ENCODE peak calls at places on chromosomes 16 and 17, in ten cellular contexts. C, P, Y, M, Q, W, Z, G, T and D are unnamed samples.

GRCh38 chr16:67147437-67148140 is 3.2 kb downstream of the B3GNT9 start:
- DNase-seq in C (no peak), P (no peak), Y (no peak), M (no peak), Q (no peak), W (no peak), Z (no peak), G (no peak), T (no peak), D (no peak)

GRCh38 chr17:50148226-50149098 is 2.0 kb downstream of the PPP1R9B start:
- DNase-seq in C (no peak), P (peak; percentile 80), Y (peak; percentile 89), M (no peak), Q (no peak), W (peak; percentile 53), Z (peak; percentile 72), G (peak; percentile 84), T (peak; percentile 64), D (peak; percentile 61)

GRCh38 chr17:4898927-4899326 is 409 bp upstream of the C17orf107 start:
- DNase-seq in C (no peak), P (no peak), Y (no peak), M (no peak), Q (no peak), W (no peak), Z (no peak), G (no peak), T (no peak), D (no peak)

GRCh38 chr17:33178641-33179040 is 114.5 kb downstream of the ASIC2 start:
- DNase-seq in C (no peak), P (no peak), Y (no peak), M (no peak), Q (no peak), W (peak; percentile 6), Z (no peak), G (no peak), T (no peak), D (no peak)

GRCh38 chr17:12800855-12801365 is 11.6 kb downstream of the ARHGAP44 start:
- DNase-seq in C (no peak), P (no peak), Y (no peak), M (no peak), Q (no peak), W (no peak), Z (no peak), G (no peak), T (no peak), D (no peak)

GRCh38 chr17:43524945-43525575 is 21.1 kb downstream of the ETV4 start:
- DNase-seq in C (no peak), P (no peak), Y (peak; percentile 45), M (peak; percentile 66), Q (no peak), W (peak; percentile 42), Z (no peak), G (no peak), T (no peak), D (no peak)

GRCh38 chr16:4081577-4082021 is 34.6 kb downstream of the ADCY9 start:
- DNase-seq in C (no peak), P (peak; percentile 83), Y (peak; percentile 45), M (no peak), Q (no peak), W (peak; percentile 25), Z (no peak), G (no peak), T (no peak), D (no peak)

GRCh38 chr16:84218176-84218776 is 21.5 kb downstream of the KCNG4 start:
- DNase-seq in C (no peak), P (no peak), Y (no peak), M (no peak), Q (no peak), W (peak; percentile 42), Z (no peak), G (no peak), T (no peak), D (no peak)

GRCh38 chr17:40290629-40291296 is 3.1 kb downstream of the CDC6 start:
- DNase-seq in C (peak; percentile 70), P (peak; percentile 41), Y (peak; percentile 76), M (peak; percentile 98), Q (no peak), W (peak; percentile 84), Z (peak; percentile 86), G (peak; percentile 71), T (peak; percentile 71), D (no peak)
- TF ChIP-seq CTCF in C (peak; percentile 83), P (peak; percentile 20), Y (peak; percentile 76), M (peak; percentile 72), Q (peak; percentile 56), W (peak; percentile 71), Z (peak; percentile 73), G (peak; percentile 85), T (peak; percentile 65), D (peak; percentile 76)

DNA sequence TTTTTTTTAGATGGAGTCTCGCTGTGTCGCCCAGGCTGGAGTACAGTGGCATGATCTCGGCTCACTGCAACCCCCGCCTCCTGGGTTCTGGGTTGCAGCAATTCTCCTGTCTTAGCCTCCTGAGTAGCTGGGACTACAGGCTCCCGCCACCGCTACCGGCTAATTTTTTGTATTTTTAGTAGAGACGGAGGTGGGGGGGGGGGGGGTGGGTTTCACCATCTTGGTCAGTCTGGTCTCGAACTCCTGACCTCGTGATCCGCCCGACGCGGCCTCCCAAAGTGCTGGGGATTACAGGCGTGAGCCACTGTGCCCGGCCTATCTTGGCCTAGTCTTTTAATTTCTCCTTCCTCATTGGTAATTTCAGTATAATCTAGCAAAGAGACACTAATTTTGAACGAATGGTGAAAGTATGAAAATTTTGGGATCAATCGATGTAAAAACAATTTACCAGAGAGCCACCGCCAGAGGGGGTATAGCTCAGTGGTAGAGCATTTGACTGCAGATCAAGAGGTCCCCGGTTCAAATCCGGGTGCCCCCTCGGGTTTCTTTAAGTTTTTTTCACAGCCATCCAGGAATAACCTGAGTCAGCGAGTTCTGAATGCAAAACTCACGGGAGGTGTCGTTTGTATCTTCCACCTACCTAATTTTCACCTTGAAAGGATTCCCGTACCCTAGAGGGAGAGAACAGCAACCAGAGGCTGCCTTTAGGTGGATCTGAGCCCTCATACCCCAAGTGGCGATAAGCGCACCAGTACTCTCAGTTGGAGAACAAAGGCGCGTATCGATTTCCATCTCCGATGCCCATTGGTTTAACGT is 2.5 kb upstream of the LASP1 start:
- DNase-seq in C (no peak), P (peak; percentile 58), Y (peak; percentile 93), M (peak; percentile 76), Q (no peak), W (peak; percentile 61), Z (peak; percentile 81), G (peak; percentile 80), T (peak; percentile 55), D (no peak)
- H3K4me3 ChIP-seq in C (peak overlapping the region; percentile 90), P (peak overlapping the region; percentile 99), Y (peak overlapping the region; percentile 93), M (peak overlapping the region; percentile 97), Q (peak overlapping the region; percentile 99), W (peak overlapping the region; percentile 86), Z (peak overlapping the region; percentile 27), G (peak overlapping the region; percentile 98), T (peak overlapping the region; percentile 19), D (peak overlapping the region; percentile 98)

GRCh38 chr16:10920726-10921427 is 21.4 kb downstream of the DEXI start:
- DNase-seq in C (peak; percentile 78), P (no peak), Y (no peak), M (no peak), Q (no peak), W (no peak), Z (no peak), G (no peak), T (no peak), D (no peak)

GRCh38 chr16:10921536-10922327 is 20.5 kb downstream of the DEXI start:
- DNase-seq in C (no peak), P (no peak), Y (no peak), M (no peak), Q (no peak), W (no peak), Z (no peak), G (no peak), T (peak; percentile 60), D (no peak)

GRCh38 chr16:10916534-10916933 is 25.7 kb downstream of the DEXI start:
- DNase-seq in C (no peak), P (no peak), Y (no peak), M (no peak), Q (no peak), W (no peak), Z (no peak), G (no peak), T (no peak), D (no peak)

GRCh38 chr16:10918294-10919002 is 23.8 kb downstream of the DEXI start:
- DNase-seq in C (peak; percentile 57), P (peak; percentile 68), Y (peak; percentile 99), M (peak; percentile 97), Q (peak; percentile 87), W (peak; percentile 88), Z (peak; percentile 95), G (peak; percentile 87), T (peak; percentile 95), D (peak; percentile 38)

GRCh38 chr16:10919003-10919351 is 23.3 kb downstream of the DEXI start:
- DNase-seq in C (no peak), P (no peak), Y (no peak), M (no peak), Q (no peak), W (no peak), Z (no peak), G (no peak), T (no peak), D (no peak)
- TF ChIP-seq CTCF in C (no peak), P (no peak), Y (no peak), M (no peak), Q (no peak), W (no peak), Z (no peak), G (peak; percentile 39), T (no peak), D (no peak)

GRCh38 chr17:65656390-65657250 is 95.2 kb upstream of the AXIN2 start:
- DNase-seq in C (no peak), P (no peak), Y (no peak), M (peak; percentile 31), Q (no peak), W (no peak), Z (peak; percentile 20), G (no peak), T (no peak), D (no peak)
- H3K4me3 ChIP-seq in C (no peak overlapping the region), P (no peak overlapping the region), Y (no peak overlapping the region), M (no peak overlapping the region), Q (no peak overlapping the region), W (no peak overlapping the region), Z (no peak overlapping the region), G (no peak overlapping the region), T (no peak overlapping the region), D (no peak overlapping the region)

GRCh38 chr17:71330099-71330375 is 790.8 kb upstream of the SOX9 start:
- DNase-seq in C (no peak), P (no peak), Y (no peak), M (no peak), Q (no peak), W (peak; percentile 59), Z (no peak), G (no peak), T (no peak), D (no peak)
- TF ChIP-seq CTCF in C (no peak), P (no peak), Y (no peak), M (no peak), Q (no peak), W (no peak), Z (no peak), G (no peak), T (no peak), D (no peak)

GRCh38 chr17:65097110-65097509 is 40.1 kb upstream of the RGS9 start:
- DNase-seq in C (no peak), P (no peak), Y (no peak), M (no peak), Q (no peak), W (no peak), Z (no peak), G (no peak), T (no peak), D (no peak)
- H3K4me3 ChIP-seq in C (no peak overlapping the region), P (no peak overlapping the region), Y (no peak overlapping the region), M (no peak overlapping the region), Q (no peak overlapping the region), W (no peak overlapping the region), Z (no peak overlapping the region), G (no peak overlapping the region), T (no peak overlapping the region), D (no peak overlapping the region)